ENCODE peak calls at places on chromosomes 7 and 10, in seven cellular contexts. K is stomach, U is heart left ventricle, V is testis, W is IMR-90, B is osteoblast, G is astrocyte. S is an unnamed sample. For H3K4me1, the result is how much of the 10 kb centered on the place peaks cover.

GRCh38 chr7:6448943-6449543 is 1.3 kb upstream of the DAGLB start:
- DNase-seq in V (no peak), W (no peak), K (no peak), G (no peak), U (peak), B (no peak), S (no peak)

GRCh38 chr10:48750991-48751390 is 66.3 kb downstream of the WDFY4 start:
- DNase-seq in G (no peak), B (no peak), V (no peak), U (no peak), K (no peak), W (no peak), S (no peak)

GRCh38 chr7:6536262-6536770 is 14.9 kb downstream of the GRID2IP start:
- DNase-seq in W (no peak), U (no peak), G (no peak), B (peak), K (no peak), V (no peak), S (no peak)

GRCh38 chr7:10436302-10436701 is 537.4 kb upstream of the PHF14 start:
- DNase-seq in V (no peak), K (no peak), W (no peak), U (no peak), B (no peak), G (no peak), S (no peak)

GRCh38 chr7:20352573-20353304 is 22.0 kb downstream of the ITGB8 start:
- DNase-seq in K (no peak), B (peak), W (peak), V (no peak), U (no peak), G (peak), S (peak)

GRCh38 chr7:21352540-21353387 is 75.1 kb upstream of the SP4 start:
- DNase-seq in G (no peak), V (no peak), B (no peak), K (no peak), W (no peak), U (no peak), S (no peak)

GRCh38 chr7:30976381-30976780 is 12.6 kb downstream of the GHRHR start:
- DNase-seq in U (no peak), B (no peak), G (no peak), K (peak), V (no peak), W (no peak), S (no peak)

GRCh38 chr7:55018361-55019328 is at the start of gene EGFR:
- DNase-seq in V (peak), W (peak), B (peak), G (peak), U (peak), K (peak), S (peak)

GRCh38 chr10:79310911-79311573 is 36.2 kb upstream of the PPIF start:
- DNase-seq in V (no peak), G (no peak), B (peak), W (no peak), K (peak), U (peak), S (no peak)

DNA sequence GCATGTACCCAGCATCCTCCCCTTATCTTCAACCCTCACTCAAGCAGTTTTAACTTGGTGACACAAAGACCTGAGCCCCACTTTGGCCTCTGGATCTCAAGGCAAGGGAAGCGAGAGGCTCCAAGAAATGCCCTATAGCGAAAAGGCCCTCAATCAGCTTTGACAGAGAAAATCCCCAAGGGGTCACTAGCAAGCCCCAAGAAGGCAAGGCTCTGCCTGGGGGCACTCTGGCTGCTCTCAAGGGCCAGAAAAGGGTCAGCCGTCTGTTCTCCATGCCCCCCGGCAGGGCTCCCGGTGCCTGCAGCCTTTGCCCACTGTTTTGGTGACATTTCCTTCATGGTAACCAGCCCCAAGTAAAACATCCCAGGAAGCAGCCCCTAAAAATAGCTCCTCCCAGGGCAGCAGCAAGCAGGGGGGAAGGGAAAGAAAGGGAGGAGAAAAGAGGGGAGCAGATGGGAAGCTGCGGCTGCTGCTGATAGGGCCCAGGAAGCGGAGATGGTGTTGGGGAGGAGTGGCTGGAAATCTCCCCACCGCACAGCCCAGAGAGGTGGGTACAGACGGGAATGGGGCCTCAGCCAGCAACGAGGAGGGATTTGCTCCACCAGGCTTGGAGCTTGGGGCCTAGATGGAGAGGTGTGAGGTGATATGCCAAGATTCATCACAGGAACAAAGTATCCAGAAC is 7.1 kb downstream of the CAMK2G start:
- DNase-seq in U (no peak), G (no peak), V (no peak), W (no peak), B (peak), K (no peak), S (no peak)
- H3K4me1 ChIP-seq in U (under half), G (under half), V (under half), W (under half), B (under half), K (half or more), S (under half)

GRCh38 chr7:90597527-90597871 is 1.4 kb downstream of the CDK14 start:
- DNase-seq in V (no peak), W (no peak), G (no peak), B (peak), K (no peak), U (no peak), S (no peak)

GRCh38 chr7:90594791-90595317 is 1.3 kb upstream of the CDK14 start:
- DNase-seq in K (no peak), B (peak), G (peak), V (peak), U (peak), W (peak), S (peak)

GRCh38 chr7:90595801-90596683 is at the start of gene CDK14:
- DNase-seq in B (peak), V (peak), K (peak), W (peak), U (peak), G (peak), S (no peak)

GRCh38 chr7:90596745-90597526 is 815 bp downstream of the CDK14 start:
- DNase-seq in V (no peak), W (peak), K (no peak), U (no peak), G (peak), B (peak), S (no peak)

DNA sequence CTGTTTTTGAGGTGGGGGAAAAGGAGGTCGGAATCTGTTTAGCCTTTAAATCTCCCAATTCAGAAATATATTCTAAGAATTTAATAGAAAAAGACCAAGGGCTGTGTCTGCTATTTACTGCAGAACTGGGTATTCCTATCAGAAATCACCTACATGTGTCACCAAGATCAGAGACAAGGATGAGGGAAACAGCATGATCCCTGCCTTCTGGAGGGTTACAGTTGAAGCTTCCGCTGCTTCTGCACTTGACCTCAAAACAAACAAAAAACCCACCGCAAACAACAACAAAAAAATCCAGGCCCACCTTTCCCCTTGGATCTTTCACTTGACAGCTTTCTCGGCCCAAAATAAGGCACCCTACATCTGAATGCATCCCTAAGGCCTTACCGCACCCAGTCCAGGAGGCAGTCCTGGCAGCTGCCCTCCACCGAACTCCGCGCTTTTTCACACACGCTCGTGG is 750 bp upstream of the CDK14 start:
- DNase-seq in B (peak), U (no peak), W (peak), K (no peak), V (no peak), G (no peak), S (no peak)
- H3K27ac ChIP-seq in B (peak), U (peak), W (peak), K (peak), V (peak), G (peak), S (no peak)

GRCh38 chr7:36284470-36284869 is 105.2 kb upstream of the ANLN start:
- DNase-seq in W (no peak), G (no peak), K (no peak), V (no peak), U (no peak), B (peak), S (no peak)
- TF ChIP-seq CTCF in W (no peak), G (no peak), K (no peak), V (no peak), U (no peak), B (no peak), S (no peak)

DNA sequence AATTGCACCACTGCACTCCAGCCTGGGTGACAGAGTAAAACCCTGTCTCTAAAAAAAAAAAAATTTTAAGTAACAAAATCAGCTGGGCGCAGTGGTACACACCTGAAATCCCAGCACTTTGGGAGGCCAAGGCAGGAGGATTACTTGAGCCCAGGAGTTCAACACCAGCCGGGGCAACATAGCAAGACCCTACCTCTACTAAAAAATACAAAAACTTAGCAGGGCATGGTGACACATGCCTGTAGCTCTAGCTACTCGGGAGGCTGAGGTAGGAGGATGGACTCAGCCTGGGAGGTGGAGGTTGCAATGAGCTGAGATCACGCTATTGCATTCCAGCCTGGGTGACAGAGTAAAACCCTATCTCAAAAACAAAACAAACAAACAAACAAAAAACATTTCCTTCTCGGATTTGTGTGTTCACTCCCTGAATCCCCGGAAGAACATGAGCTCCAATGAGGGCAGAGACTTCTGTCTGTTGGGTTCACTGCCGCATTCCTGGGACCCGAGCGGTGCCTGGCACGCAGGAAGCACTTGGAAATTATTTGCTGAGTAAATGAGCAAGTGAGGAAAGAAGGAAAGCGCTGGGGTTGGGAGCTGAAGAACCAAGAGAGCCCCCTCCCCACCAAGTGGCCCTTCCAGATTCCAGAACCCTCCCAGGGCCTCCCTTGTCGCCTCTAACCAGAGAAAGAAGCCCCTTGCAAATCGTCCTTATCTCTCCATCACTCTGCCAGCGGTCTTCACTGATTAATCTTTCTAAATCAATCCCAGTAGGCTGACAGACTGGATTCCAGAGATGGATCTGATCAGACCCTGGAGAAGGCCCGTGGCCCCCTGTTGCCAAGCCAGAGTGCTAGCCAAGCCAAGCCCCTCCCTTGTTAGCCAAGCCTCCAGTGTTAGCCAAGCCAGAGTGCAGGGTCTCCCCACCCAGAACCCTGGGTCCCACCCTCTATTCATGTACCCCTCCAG is 6.2 kb downstream of the TNRC18 start:
- DNase-seq in G (no peak), U (no peak), K (peak), W (peak), V (no peak), B (peak), S (no peak)
- H3K4me1 ChIP-seq in G (under half), U (under half), K (half or more), W (under half), V (under half), B (under half), S (under half)

GRCh38 chr10:71461917-71462641 is 65.4 kb downstream of the CDH23 start:
- DNase-seq in W (no peak), U (no peak), G (no peak), V (no peak), B (peak), K (no peak), S (no peak)

GRCh38 chr10:71459513-71459912 is 62.8 kb downstream of the CDH23 start:
- DNase-seq in W (no peak), V (no peak), U (no peak), G (no peak), B (no peak), K (no peak), S (no peak)

GRCh38 chr10:71461457-71461856 is 64.7 kb downstream of the CDH23 start:
- DNase-seq in U (no peak), G (no peak), V (no peak), W (no peak), K (no peak), B (no peak), S (no peak)

GRCh38 chr10:71462642-71462935 is 65.9 kb downstream of the CDH23 start:
- DNase-seq in B (peak), K (no peak), G (no peak), V (no peak), W (no peak), U (no peak), S (no peak)

DNA sequence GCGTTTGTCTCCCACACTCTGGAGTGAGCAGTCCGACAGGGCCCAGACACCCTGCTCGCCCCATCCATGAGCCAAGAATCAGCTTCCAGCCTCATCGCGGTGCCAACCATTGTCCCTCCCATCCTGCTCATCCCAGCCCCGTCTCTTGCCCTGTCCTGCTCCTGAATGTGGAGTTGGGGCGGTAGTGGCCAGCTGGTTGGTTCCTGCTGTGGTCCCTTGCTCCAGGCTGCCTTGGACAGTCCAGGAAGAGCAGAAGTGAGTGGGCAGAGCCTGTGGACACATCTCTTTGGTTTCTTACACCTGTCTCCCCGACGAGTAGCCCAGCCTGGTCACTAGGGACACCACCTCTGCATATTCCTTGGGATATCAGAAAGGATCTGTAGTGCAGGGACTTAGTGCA is 63.9 kb downstream of the CDH23 start:
- DNase-seq in G (no peak), K (no peak), W (no peak), V (no peak), U (no peak), B (peak), S (no peak)
- H3K27ac ChIP-seq in G (no peak), K (no peak), W (no peak), V (no peak), U (no peak), B (no peak), S (no peak)

GRCh38 chr10:5582736-5583135 is 58.0 kb downstream of the CALML3 start:
- DNase-seq in U (no peak), W (no peak), G (no peak), K (no peak), B (no peak), V (no peak), S (no peak)
- TF ChIP-seq CTCF in U (no peak), W (no peak), G (no peak), K (no peak), B (peak), V (no peak), S (peak)

GRCh38 chr7:98555403-98555802 is 61.7 kb upstream of the NPTX2 start:
- DNase-seq in K (no peak), V (no peak), G (no peak), U (no peak), B (no peak), W (no peak), S (no peak)

GRCh38 chr7:98556288-98556687 is 60.8 kb upstream of the NPTX2 start:
- DNase-seq in U (no peak), W (no peak), B (no peak), K (no peak), G (no peak), V (no peak), S (no peak)

GRCh38 chr7:98557538-98558031 is 59.5 kb upstream of the NPTX2 start:
- DNase-seq in U (no peak), W (no peak), G (no peak), K (no peak), V (no peak), B (peak), S (no peak)

GRCh38 chr7:98551541-98552273 is 65.4 kb upstream of the NPTX2 start:
- DNase-seq in B (no peak), V (no peak), G (no peak), K (no peak), U (no peak), W (no peak), S (no peak)

GRCh38 chr7:98553666-98554065 is 63.4 kb upstream of the NPTX2 start:
- DNase-seq in U (no peak), K (no peak), V (no peak), B (no peak), G (no peak), W (no peak), S (no peak)
- H3K4me1 ChIP-seq in U (under half), K (under half), V (under half), B (under half), G (under half), W (under half), S (under half)

GRCh38 chr7:90951986-90952648 is 312.1 kb upstream of the FZD1 start:
- DNase-seq in B (no peak), W (no peak), V (no peak), U (no peak), K (no peak), G (no peak), S (no peak)
- H3K27ac ChIP-seq in B (no peak), W (no peak), V (no peak), U (no peak), K (no peak), G (no peak), S (no peak)

GRCh38 chr7:109873296-109873695 is 1217.6 kb upstream of the LRRN3 start:
- DNase-seq in K (peak), V (no peak), B (no peak), W (no peak), G (no peak), U (no peak), S (no peak)

GRCh38 chr7:109864263-109864662 is 1226.7 kb upstream of the LRRN3 start:
- DNase-seq in V (no peak), G (no peak), W (no peak), B (no peak), K (no peak), U (no peak), S (no peak)

DNA sequence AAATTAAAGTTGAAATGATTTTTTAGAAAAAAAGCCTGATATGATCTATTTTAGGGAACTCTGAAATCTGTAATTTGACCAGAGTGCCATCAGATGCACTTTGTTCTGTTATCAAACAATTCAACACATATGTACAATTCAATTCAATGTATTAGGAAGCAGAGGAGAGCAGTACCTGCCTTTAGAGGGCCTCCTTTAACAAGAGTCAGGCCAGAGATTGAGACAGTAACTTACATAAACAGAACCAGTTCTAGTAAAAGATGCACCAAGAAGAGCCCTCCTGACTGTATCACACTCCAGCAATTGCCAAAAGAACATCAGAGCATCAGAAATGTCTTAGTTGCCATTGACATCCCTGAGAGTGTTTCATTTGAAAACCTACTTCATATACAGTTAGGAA is 1222.7 kb upstream of the LRRN3 start:
- DNase-seq in V (no peak), B (no peak), G (no peak), W (no peak), K (no peak), U (no peak), S (no peak)
- TF ChIP-seq CTCF in V (no peak), B (no peak), G (no peak), W (no peak), K (no peak), U (no peak), S (peak)